ENCODE peak calls at places on chromosome 7, in six cellular contexts. J, I, T, E, O and C are unnamed samples.

GRCh38 chr7:135385209-135385608 is 124.7 kb downstream of the CNOT4 start:
- DNase-seq in I (no peak), T (peak; percentile 86), O (no peak), E (no peak), J (no peak), C (no peak)

GRCh38 chr7:31933481-31933880 is 136.7 kb downstream of the PDE1C start:
- DNase-seq in J (no peak), T (no peak), E (no peak), O (no peak), I (no peak), C (no peak)

GRCh38 chr7:74633451-74633921 is 24.0 kb upstream of the GTF2I start:
- DNase-seq in T (no peak), E (no peak), J (peak; percentile 63), I (no peak), O (peak; percentile 49), C (peak; percentile 66)

GRCh38 chr7:95996886-95997285 is 224.5 kb downstream of the DYNC1I1 start:
- DNase-seq in I (no peak), E (no peak), O (no peak), J (no peak), T (no peak), C (no peak)

GRCh38 chr7:149787428-149788299 is 14.3 kb upstream of the ZNF467 start:
- DNase-seq in E (no peak), O (peak; percentile 53), T (no peak), I (no peak), J (no peak), C (peak; percentile 73)

GRCh38 chr7:157318015-157318706 is 18.6 kb upstream of the DNAJB6 start:
- DNase-seq in E (peak; percentile 42), T (no peak), J (no peak), O (peak; percentile 29), I (peak; percentile 75), C (peak; percentile 55)

GRCh38 chr7:20562461-20562860 is 53.0 kb upstream of the ABCB5 start:
- DNase-seq in T (no peak), E (no peak), O (no peak), J (no peak), I (no peak), C (no peak)

GRCh38 chr7:2604608-2605174 is 27.1 kb upstream of the TTYH3 start:
- DNase-seq in O (no peak), I (no peak), J (no peak), T (no peak), E (no peak), C (no peak)

GRCh38 chr7:102891693-102892261 is 21.0 kb upstream of the LRRC17 start:
- DNase-seq in O (peak; percentile 75), I (no peak), J (no peak), E (peak; percentile 56), T (peak; percentile 90), C (no peak)

GRCh38 chr7:42315631-42316030 is 78.6 kb upstream of the GLI3 start:
- DNase-seq in E (no peak), O (no peak), I (no peak), T (no peak), J (no peak), C (no peak)

GRCh38 chr7:55563596-55564325 is 8.5 kb downstream of the VOPP1 start:
- DNase-seq in J (peak; percentile 94), E (no peak), T (no peak), I (no peak), O (no peak), C (no peak)

GRCh38 chr7:152615052-152615741 is 60.7 kb downstream of the XRCC2 start:
- DNase-seq in O (peak; percentile 48), E (no peak), I (no peak), J (no peak), T (no peak), C (no peak)

GRCh38 chr7:42939457-42940240 is 7.5 kb downstream of the MRPL32 start:
- DNase-seq in E (no peak), I (no peak), J (no peak), T (no peak), O (no peak), C (no peak)

DNA sequence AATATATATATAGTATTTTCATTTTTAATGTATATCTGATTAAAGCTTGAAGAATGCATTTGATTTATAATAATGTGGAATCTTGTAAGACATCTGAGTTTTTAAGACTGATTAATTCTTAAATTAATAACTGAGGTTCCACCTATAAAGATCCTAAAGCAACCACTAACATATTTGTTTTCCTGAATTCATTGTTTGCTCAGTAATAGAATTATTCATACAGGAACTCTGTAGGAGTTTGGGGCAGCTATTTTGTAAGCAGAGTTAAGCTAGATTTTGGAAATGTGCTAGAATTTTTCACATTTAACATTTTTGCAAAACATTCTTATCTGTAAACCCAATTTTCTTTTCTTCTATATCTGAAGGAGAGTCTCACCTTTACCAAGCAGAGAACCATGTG is 88.9 kb downstream of the NRCAM start:
- DNase-seq in E (no peak), T (no peak), I (no peak), O (no peak), J (no peak), C (no peak)
- H3K4me3 ChIP-seq in E (no peak overlapping the region), T (no peak overlapping the region), I (no peak overlapping the region), O (no peak overlapping the region), J (no peak overlapping the region), C (no peak overlapping the region)

GRCh38 chr7:26580666-26581065 is 283.7 kb downstream of the SKAP2 start:
- DNase-seq in O (no peak), I (no peak), E (no peak), T (no peak), J (no peak), C (no peak)

GRCh38 chr7:26588511-26588910 is 275.9 kb downstream of the SKAP2 start:
- DNase-seq in E (no peak), I (no peak), T (no peak), J (no peak), O (no peak), C (no peak)

GRCh38 chr7:26590709-26591108 is 273.7 kb downstream of the SKAP2 start:
- DNase-seq in J (no peak), I (no peak), T (no peak), E (no peak), O (no peak), C (no peak)

GRCh38 chr7:26583094-26583493 is 281.3 kb downstream of the SKAP2 start:
- DNase-seq in T (no peak), O (no peak), E (no peak), I (no peak), J (no peak), C (no peak)

DNA sequence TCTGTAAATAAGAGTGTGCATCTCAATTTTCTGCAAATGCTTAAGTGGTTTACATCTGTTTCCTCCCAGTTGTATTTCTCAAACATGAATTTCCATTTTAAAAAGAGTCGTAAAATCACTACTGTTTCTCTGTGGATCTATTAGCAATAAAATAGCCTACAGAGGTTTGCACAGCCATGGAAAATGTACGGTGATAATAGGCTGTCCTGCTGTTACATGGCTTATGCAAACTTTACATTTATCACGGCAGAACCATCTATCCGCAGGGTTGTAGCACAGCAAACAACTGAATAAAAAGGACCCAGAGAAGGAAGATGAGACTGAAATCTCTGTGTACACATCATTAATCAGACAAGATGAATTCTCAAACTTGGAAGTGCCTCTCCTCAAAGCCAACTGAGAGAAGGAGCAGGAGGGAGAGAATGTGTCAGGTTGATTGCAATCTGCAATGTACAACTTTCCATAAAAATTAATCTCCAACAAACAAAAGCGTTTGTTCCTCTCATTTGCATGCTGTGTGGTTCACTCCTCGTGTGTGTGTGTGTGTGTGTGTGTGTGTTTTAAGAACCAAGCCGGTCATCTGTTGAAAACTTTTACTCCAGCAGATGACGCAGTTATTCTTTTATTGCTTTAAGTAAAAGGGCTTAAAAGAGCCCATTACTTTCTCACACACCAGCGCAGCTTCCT is 279.3 kb downstream of the SKAP2 start:
- DNase-seq in J (no peak), O (no peak), I (no peak), E (no peak), T (no peak), C (no peak)
- TF ChIP-seq CTCF in J (no peak), O (no peak), I (no peak), E (no peak), T (no peak), C (no peak)

GRCh38 chr7:140403878-140404564 is at the start of gene RAB19:
- DNase-seq in I (peak; percentile 74), O (peak; percentile 77), E (no peak), T (no peak), J (peak; percentile 67), C (peak; percentile 91)

GRCh38 chr7:140402178-140402835 is 1.6 kb upstream of the RAB19 start:
- DNase-seq in T (peak; percentile 56), E (no peak), J (peak; percentile 88), I (no peak), O (no peak), C (no peak)

GRCh38 chr7:140400381-140400780 is 2.1 kb upstream of the SLC37A3 start:
- DNase-seq in T (no peak), O (no peak), I (no peak), E (no peak), J (no peak), C (no peak)

GRCh38 chr7:140398821-140399220 is 491 bp upstream of the SLC37A3 start:
- DNase-seq in I (no peak), E (no peak), O (no peak), J (no peak), T (no peak), C (no peak)

GRCh38 chr7:140404565-140405080 is 765 bp downstream of the RAB19 start:
- DNase-seq in E (no peak), T (no peak), J (peak; percentile 45), I (no peak), O (no peak), C (no peak)
- H3K4me3 ChIP-seq in E (no peak overlapping the region), T (no peak overlapping the region), J (peak overlapping the region; percentile 70), I (peak overlapping the region; percentile 58), O (peak overlapping the region; percentile 58), C (peak overlapping the region; percentile 79)

GRCh38 chr7:112546723-112547513 is 66.1 kb downstream of the LSMEM1 start:
- DNase-seq in T (no peak), O (no peak), J (no peak), E (no peak), I (no peak), C (peak; percentile 73)
- TF ChIP-seq CTCF in T (no peak), O (no peak), J (no peak), E (no peak), I (no peak), C (peak; percentile 57)